ENCODE peak calls at places on chromosomes 13 and 19, in seven cellular contexts. F is erythroblast, Q is Peyer's patch, Z is suprapubic skin, J is GM12892, O is lower leg skin, B is prostate gland. R is an unnamed sample.

GRCh38 chr13:94345374-94346195 is 133.9 kb downstream of the DCT start:
- DNase-seq in F (no peak), Q (no peak), B (peak), O (no peak), J (no peak), Z (no peak), R (no peak)

GRCh38 chr19:14398563-14398962 is 17.3 kb downstream of the ADGRE5 start:
- DNase-seq in Z (no peak), J (no peak), F (no peak), O (no peak), B (no peak), Q (no peak), R (no peak)

GRCh38 chr13:43874512-43875092 is 4.9 kb downstream of the CCDC122 start:
- DNase-seq in Z (no peak), B (no peak), O (no peak), F (peak), Q (no peak), J (no peak), R (no peak)

GRCh38 chr19:35266149-35266903 is 2.4 kb upstream of the USF2 start:
- DNase-seq in J (no peak), B (no peak), F (no peak), O (no peak), Q (peak), Z (no peak), R (peak)

GRCh38 chr13:101202590-101202989 is 213.7 kb downstream of the NALCN start:
- DNase-seq in J (no peak), Z (no peak), O (no peak), F (no peak), Q (no peak), B (no peak), R (no peak)

GRCh38 chr19:11708457-11708856 is 30.3 kb downstream of the ZNF823 start:
- DNase-seq in O (no peak), Z (no peak), J (no peak), Q (no peak), B (no peak), F (no peak), R (no peak)

GRCh38 chr13:102825921-102826706 is 19.7 kb upstream of the ERCC5 start:
- DNase-seq in B (no peak), F (no peak), Q (no peak), O (no peak), Z (no peak), J (no peak), R (no peak)

GRCh38 chr13:95156208-95156607 is 145.0 kb downstream of the ABCC4 start:
- DNase-seq in B (no peak), Q (no peak), J (no peak), Z (no peak), O (no peak), F (no peak), R (no peak)

GRCh38 chr13:20425819-20426219 is 99.8 kb downstream of the CRYL1 start:
- DNase-seq in O (no peak), Q (no peak), F (no peak), J (no peak), B (no peak), Z (peak), R (no peak)

GRCh38 chr13:60182907-60183306 is 19.2 kb upstream of the DIAPH3 start:
- DNase-seq in Q (no peak), F (peak), Z (no peak), B (no peak), O (no peak), J (no peak), R (no peak)

GRCh38 chr19:48121909-48122371 is 11.3 kb upstream of the PLA2G4C start:
- DNase-seq in B (peak), Q (no peak), J (peak), O (peak), Z (no peak), F (no peak), R (peak)

GRCh38 chr19:39014037-39014436 is 18.3 kb downstream of the FBXO27 start:
- DNase-seq in J (no peak), Z (no peak), B (no peak), Q (no peak), O (no peak), F (no peak), R (no peak)

GRCh38 chr19:18418034-18418724 is 1.0 kb upstream of the SSBP4 start:
- DNase-seq in J (no peak), F (peak), O (no peak), Q (no peak), Z (no peak), B (no peak), R (peak)

GRCh38 chr13:108213946-108214345 is 1.4 kb downstream of the LIG4 start:
- DNase-seq in O (no peak), F (no peak), J (no peak), B (no peak), Q (no peak), Z (no peak), R (no peak)

GRCh38 chr19:2334986-2335846 is 6.7 kb downstream of the SPPL2B start:
- DNase-seq in Q (no peak), B (no peak), F (peak), O (no peak), Z (no peak), J (no peak), R (peak)

GRCh38 chr13:28340272-28340793 is 154.6 kb downstream of the FLT1 start:
- DNase-seq in J (no peak), F (no peak), Z (no peak), B (no peak), O (no peak), Q (no peak), R (no peak)

GRCh38 chr13:21749410-21749809 is 78.5 kb downstream of the FGF9 start:
- DNase-seq in F (no peak), J (no peak), B (no peak), O (no peak), Q (no peak), Z (no peak), R (no peak)

GRCh38 chr13:40933508-40933907 is 85.6 kb downstream of the ELF1 start:
- DNase-seq in Q (no peak), Z (no peak), F (no peak), J (peak), B (no peak), O (no peak), R (no peak)

GRCh38 chr19:30317403-30317802 is 54.8 kb upstream of the ZNF536 start:
- DNase-seq in O (no peak), J (no peak), Q (peak), F (no peak), B (no peak), Z (peak), R (no peak)

GRCh38 chr13:112905990-112906641 is 62.9 kb upstream of the MCF2L start:
- DNase-seq in J (no peak), B (peak), F (no peak), Z (peak), Q (no peak), O (no peak), R (no peak)

GRCh38 chr13:106105153-106105552 is 430.3 kb downstream of the EFNB2 start:
- DNase-seq in B (no peak), O (no peak), J (no peak), Q (no peak), Z (no peak), F (no peak), R (no peak)

GRCh38 chr13:32976046-32976781 is 40.0 kb upstream of the KL start:
- DNase-seq in J (no peak), Z (no peak), O (no peak), F (no peak), B (no peak), Q (no peak), R (no peak)

GRCh38 chr13:106480511-106480910 is 55.0 kb downstream of the EFNB2 start:
- DNase-seq in O (no peak), F (no peak), Q (no peak), B (no peak), Z (no peak), J (no peak), R (no peak)

GRCh38 chr13:98773053-98773452 is 20.6 kb upstream of the SLC15A1 start:
- DNase-seq in O (no peak), F (no peak), B (no peak), J (no peak), Q (no peak), Z (no peak), R (peak)

GRCh38 chr19:16315825-16316505 is 8.7 kb upstream of the KLF2 start:
- DNase-seq in Q (no peak), O (peak), F (peak), Z (no peak), B (no peak), J (no peak), R (no peak)

GRCh38 chr13:49256841-49257240 is 9.1 kb downstream of the CDADC1 start:
- DNase-seq in O (no peak), J (no peak), Z (no peak), F (no peak), B (no peak), Q (no peak), R (no peak)

GRCh38 chr19:36679455-36679854 is 8.0 kb upstream of the ZNF567 start:
- DNase-seq in B (no peak), J (no peak), Z (no peak), O (no peak), Q (no peak), F (no peak), R (no peak)

GRCh38 chr13:73421310-73421912 is 362.6 kb downstream of the KLF5 start:
- DNase-seq in B (peak), F (no peak), Z (no peak), O (no peak), J (no peak), Q (no peak), R (no peak)

GRCh38 chr19:51573331-51573730 is 2.2 kb downstream of the ZNF175 start:
- DNase-seq in O (no peak), Q (no peak), F (peak), B (no peak), J (no peak), Z (no peak), R (no peak)

GRCh38 chr13:84760956-84761355 is 878.7 kb upstream of the SLITRK1 start:
- DNase-seq in Q (no peak), F (no peak), B (no peak), Z (no peak), O (no peak), J (no peak), R (no peak)

GRCh38 chr13:23321534-23322241 is 111.8 kb downstream of the SACS start:
- DNase-seq in F (no peak), Z (no peak), B (no peak), Q (no peak), O (peak), J (no peak), R (no peak)
- TF ChIP-seq POLR2A in F (no peak), Z (no peak), B (no peak), Q (no peak), O (no peak), J (no peak), R (no peak)

GRCh38 chr19:41862445-41862986 is 2.5 kb downstream of the RPS19 start:
- DNase-seq in O (no peak), F (no peak), Q (no peak), J (no peak), B (no peak), Z (no peak), R (no peak)
- TF ChIP-seq POLR2A in O (no peak), F (no peak), Q (no peak), J (peak), B (no peak), Z (no peak), R (no peak)

GRCh38 chr19:28426110-28426901 is 786.6 kb downstream of the UQCRFS1 start:
- DNase-seq in Z (no peak), F (no peak), B (no peak), Q (no peak), O (no peak), J (no peak), R (no peak)

GRCh38 chr19:28424041-28424440 is 788.9 kb downstream of the UQCRFS1 start:
- DNase-seq in J (no peak), Z (no peak), F (no peak), O (no peak), Q (no peak), B (no peak), R (no peak)

GRCh38 chr19:28425431-28425931 is 787.5 kb downstream of the UQCRFS1 start:
- DNase-seq in B (no peak), Q (no peak), F (no peak), Z (no peak), J (no peak), O (no peak), R (no peak)

GRCh38 chr19:28422791-28423650 is 789.9 kb downstream of the UQCRFS1 start:
- DNase-seq in F (no peak), Z (no peak), B (no peak), Q (no peak), J (no peak), O (no peak), R (no peak)

GRCh38 chr19:28424662-28425430 is 788.1 kb downstream of the UQCRFS1 start:
- DNase-seq in Q (no peak), F (no peak), J (no peak), B (no peak), Z (no peak), O (no peak), R (no peak)
- TF ChIP-seq POLR2A in Q (no peak), F (no peak), J (no peak), B (no peak), Z (no peak), O (no peak), R (no peak)

GRCh38 chr19:45469835-45470146 is 2.0 kb downstream of the FOSB start:
- DNase-seq in O (no peak), F (no peak), Z (no peak), B (peak), J (peak), Q (no peak), R (no peak)
- TF ChIP-seq POLR2A in O (no peak), F (no peak), Z (peak), B (peak), J (no peak), Q (no peak), R (no peak)

GRCh38 chr13:46522692-46523040 is 30.3 kb upstream of the LRCH1 start:
- DNase-seq in J (no peak), O (no peak), B (no peak), F (no peak), Z (no peak), Q (no peak), R (no peak)

GRCh38 chr13:46521921-46522691 is 30.9 kb upstream of the LRCH1 start:
- DNase-seq in O (no peak), F (no peak), B (no peak), Q (no peak), J (no peak), Z (no peak), R (no peak)

GRCh38 chr13:46520188-46520587 is 32.8 kb upstream of the LRCH1 start:
- DNase-seq in B (no peak), Q (no peak), Z (no peak), O (no peak), F (no peak), J (no peak), R (no peak)

GRCh38 chr13:46519177-46519576 is 33.8 kb upstream of the LRCH1 start:
- DNase-seq in Z (no peak), Q (no peak), J (no peak), F (no peak), B (no peak), O (no peak), R (no peak)

GRCh38 chr13:46521486-46521885 is 31.5 kb upstream of the LRCH1 start:
- DNase-seq in Q (no peak), F (no peak), B (no peak), O (no peak), J (no peak), Z (no peak), R (no peak)
- TF ChIP-seq POLR2A in Q (no peak), F (no peak), B (no peak), O (no peak), J (no peak), Z (no peak), R (no peak)

GRCh38 chr13:26186141-26186870 is 35.8 kb downstream of the RNF6 start:
- DNase-seq in O (peak), B (peak), J (peak), Z (peak), F (peak), Q (peak), R (peak)
- TF ChIP-seq POLR2A in O (no peak), B (peak), J (peak), Z (no peak), F (peak), Q (no peak), R (no peak)

GRCh38 chr19:32966750-32967149 is 5.0 kb downstream of the CEP89 start:
- DNase-seq in Q (no peak), B (no peak), F (no peak), O (no peak), J (no peak), Z (no peak), R (no peak)
- TF ChIP-seq POLR2A in Q (no peak), B (no peak), F (no peak), O (no peak), J (no peak), Z (no peak), R (no peak)

DNA sequence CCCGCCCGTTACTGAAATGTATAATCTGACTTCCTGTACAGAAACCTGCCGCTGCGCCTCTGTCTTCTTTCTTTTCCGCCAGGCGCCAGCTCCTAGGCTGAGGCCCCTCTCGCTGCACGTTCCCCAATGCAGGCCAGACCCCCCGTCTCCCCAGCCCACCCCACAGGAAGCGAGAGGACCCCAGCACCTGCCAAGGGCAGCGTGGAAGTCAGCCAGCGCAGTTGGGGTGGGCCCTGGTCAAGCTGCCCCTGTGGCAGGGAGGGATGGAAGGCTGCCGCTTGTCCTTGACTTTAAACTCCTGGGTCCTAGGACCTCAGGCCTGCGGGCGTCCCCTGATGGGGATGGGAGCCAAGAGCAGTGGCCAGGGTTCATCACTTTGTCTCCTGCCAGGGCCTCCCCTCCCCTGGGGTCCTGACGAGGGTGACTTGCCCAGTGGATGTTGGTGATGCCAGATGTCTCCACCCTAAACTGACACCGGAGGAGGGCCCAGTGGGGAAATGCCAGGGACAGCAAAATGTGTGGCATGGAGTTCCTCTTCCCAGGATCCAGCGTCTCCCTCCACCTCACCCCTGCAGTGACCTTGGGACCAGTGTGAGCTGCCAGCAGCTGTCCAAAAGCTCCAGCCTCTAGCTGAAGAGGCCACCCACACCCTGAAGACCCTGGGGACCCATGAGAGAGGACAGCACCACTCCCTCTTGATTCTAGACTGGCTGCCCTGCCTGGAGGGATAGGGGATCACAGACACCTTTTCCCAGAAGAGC is 8.5 kb upstream of the MARCHF2 start:
- DNase-seq in B (no peak), F (no peak), Z (no peak), O (no peak), Q (no peak), J (no peak), R (no peak)
- TF ChIP-seq POLR2A in B (no peak), F (no peak), Z (no peak), O (no peak), Q (no peak), J (no peak), R (no peak)

DNA sequence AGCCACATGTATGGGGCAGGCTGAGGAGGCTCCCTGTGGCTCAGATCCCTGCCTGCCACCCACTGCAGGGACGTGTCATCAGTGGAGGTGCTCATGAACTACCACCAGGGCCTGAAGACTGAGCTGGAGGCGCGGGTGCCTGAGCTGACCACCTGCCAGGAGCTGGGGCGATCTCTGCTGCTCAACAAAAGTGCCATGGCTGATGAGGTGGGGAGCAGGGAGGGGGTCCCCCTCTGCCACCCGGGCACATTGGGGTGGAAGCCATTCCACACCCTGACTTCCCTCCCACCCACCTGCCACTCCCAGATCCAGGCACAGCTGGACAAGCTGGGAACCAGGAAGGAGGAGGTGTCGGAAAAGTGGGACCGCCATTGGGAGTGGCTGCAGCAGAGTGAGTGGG is 11.3 kb upstream of the SHKBP1 start:
- DNase-seq in F (no peak), Z (no peak), Q (no peak), O (no peak), J (no peak), B (no peak), R (no peak)
- TF ChIP-seq POLR2A in F (no peak), Z (no peak), Q (no peak), O (no peak), J (no peak), B (no peak), R (no peak)

DNA sequence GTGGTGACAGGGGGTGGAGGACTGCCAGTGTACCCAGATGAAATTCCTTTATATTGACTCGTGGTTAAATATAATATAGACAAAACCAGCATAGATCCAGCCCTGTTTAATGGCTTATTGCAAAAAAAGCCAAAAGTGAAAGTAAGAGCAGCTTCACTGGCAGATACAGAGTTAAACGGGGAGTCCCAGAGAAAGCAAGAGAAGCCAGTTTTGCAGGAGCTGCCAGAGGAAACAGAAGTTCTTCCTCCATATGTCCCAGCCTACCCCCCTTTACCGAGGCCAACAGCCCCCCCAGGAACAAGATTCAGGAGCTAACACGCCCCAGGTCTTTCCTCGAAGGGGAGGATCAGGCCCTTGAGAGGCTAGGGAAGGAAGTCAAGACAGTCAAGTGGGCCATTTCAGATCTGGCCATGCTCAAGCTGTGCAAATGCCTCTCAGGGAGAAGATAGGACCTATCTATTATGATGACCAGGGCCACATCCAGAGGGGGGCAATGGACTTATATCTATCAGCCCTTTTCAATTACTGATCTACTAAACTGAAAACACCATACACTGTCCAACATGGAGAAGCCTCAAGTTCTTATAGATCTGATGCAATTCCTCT is 47.2 kb upstream of the ZNF737 start:
- DNase-seq in J (no peak), F (no peak), B (no peak), O (no peak), Z (no peak), Q (no peak), R (no peak)
- TF ChIP-seq POLR2A in J (no peak), F (no peak), B (no peak), O (no peak), Z (no peak), Q (no peak), R (no peak)